ENCODE peak calls at places on chromosome X, in five cellular contexts. M is GM03348, J is activated T-helper 1 cell treated with Interleukin-2 at 50 U/mL for 16 hours, L is head of caudate nucleus, Q is NCI-H510A treated with DMSO at 0.1 percent for 48 hours. Z is an unnamed sample.

GRCh38 chrX:136822337-136823095 is 41.8 kb upstream of the ARHGEF6 start:
- DNase-seq in J (no peak), L (no peak), M (no peak), Q (no peak), Z (no peak)

GRCh38 chrX:53357799-53358530 is 64.5 kb downstream of the SMC1A start:
- DNase-seq in Q (no peak), M (no peak), L (peak), J (no peak), Z (no peak)

GRCh38 chrX:128759745-128760144 is 707.5 kb upstream of the ACTRT1 start:
- DNase-seq in Q (no peak), L (no peak), J (no peak), M (no peak), Z (no peak)

GRCh38 chrX:54540289-54540688 is 10.3 kb downstream of the GNL3L start:
- DNase-seq in Q (no peak), J (no peak), M (peak), L (no peak), Z (no peak)

GRCh38 chrX:23434356-23434884 is 99.8 kb downstream of the PTCHD1 start:
- DNase-seq in M (peak), J (no peak), L (peak), Q (no peak), Z (no peak)

GRCh38 chrX:108131471-108131870 is 39.9 kb downstream of the ATG4A start:
- DNase-seq in L (no peak), Q (no peak), J (no peak), M (no peak), Z (no peak)

GRCh38 chrX:2693526-2694002 is 2.5 kb downstream of the CD99 start:
- DNase-seq in Q (no peak), M (no peak), L (no peak), J (no peak), Z (no peak)

GRCh38 chrX:22389544-22390243 is 117.0 kb downstream of the CBLL2 start:
- DNase-seq in Q (no peak), L (no peak), M (peak), J (no peak), Z (peak)

GRCh38 chrX:103754401-103754800 is 22.2 kb upstream of the PLP1 start:
- DNase-seq in L (no peak), J (no peak), M (no peak), Q (no peak), Z (no peak)

GRCh38 chrX:139881572-139881971 is 51.3 kb downstream of the ATP11C start:
- DNase-seq in Q (no peak), L (no peak), M (peak), J (no peak), Z (no peak)

GRCh38 chrX:151981129-151981528 is 6.7 kb upstream of the GABRE start:
- DNase-seq in M (peak), L (no peak), J (no peak), Q (no peak), Z (no peak)

GRCh38 chrX:68808686-68809357 is 20.0 kb upstream of the EFNB1 start:
- DNase-seq in Q (no peak), M (peak), L (no peak), J (no peak), Z (no peak)

Z was measured in DMS153.